ENCODE peak calls at places on chromosomes 12 and 14, in eight cellular contexts. M is A172; V is EL; X is transverse colon; C is pons; F is naive thymus-derived CD8-positive, alpha-beta T cell; R is GM13976; Z is brain microvascular endothelial cell. D is an unnamed sample.
A peak's percentile ranks its signal among the peaks of the same experiment; 100 is the strongest.

GRCh38 chr14:67411820-67412421 is at the start of gene PLEK2:
- DNase-seq in X (peak; percentile 90), M (no peak), V (peak; percentile 69), Z (no peak), R (no peak), C (no peak), F (peak; percentile 56), D (peak; percentile 33)

GRCh38 chr12:49298160-49298559 is 3.2 kb downstream of the PRPH start:
- DNase-seq in C (no peak), M (no peak), Z (no peak), R (no peak), X (peak; percentile 18), V (no peak), F (no peak), D (no peak)

GRCh38 chr14:100780246-100780645 is 45.7 kb upstream of the MEG3 start:
- DNase-seq in F (no peak), R (no peak), V (no peak), Z (no peak), X (peak; percentile 4), M (no peak), C (no peak), D (no peak)

GRCh38 chr14:92373336-92373735 is 50.4 kb downstream of the SLC24A4 start:
- DNase-seq in X (no peak), Z (no peak), C (no peak), V (peak; percentile 20), M (no peak), R (no peak), F (no peak), D (no peak)

GRCh38 chr12:41045509-41045908 is 142.6 kb upstream of the PDZRN4 start:
- DNase-seq in R (no peak), Z (no peak), X (no peak), C (no peak), M (no peak), V (no peak), F (no peak), D (no peak)

GRCh38 chr14:103716091-103716801 is 636 bp downstream of the ZFYVE21 start:
- DNase-seq in V (peak; percentile 34), X (peak; percentile 60), M (no peak), C (no peak), F (no peak), R (peak; percentile 63), Z (no peak), D (no peak)

GRCh38 chr14:90546767-90547166 is 149.9 kb downstream of the CALM1 start:
- DNase-seq in R (no peak), V (no peak), F (no peak), Z (no peak), X (no peak), M (no peak), C (no peak), D (no peak)

GRCh38 chr14:59282366-59282765 is 93.9 kb downstream of the DAAM1 start:
- DNase-seq in Z (peak; percentile 63), V (peak; percentile 75), M (no peak), C (no peak), F (no peak), X (no peak), R (no peak), D (peak; percentile 66)

GRCh38 chr12:19121449-19122018 is 8.0 kb upstream of the PLEKHA5 start:
- DNase-seq in Z (no peak), C (no peak), M (no peak), X (no peak), F (no peak), V (peak; percentile 13), R (no peak), D (no peak)

GRCh38 chr12:123654129-123654701 is 16.7 kb upstream of the TCTN2 start:
- DNase-seq in R (no peak), X (no peak), V (no peak), F (no peak), Z (no peak), C (no peak), M (no peak), D (no peak)

GRCh38 chr12:46217686-46218508 is 50.9 kb downstream of the SLC38A1 start:
- DNase-seq in V (no peak), Z (no peak), M (no peak), R (peak; percentile 24), F (peak; percentile 49), C (peak; percentile 78), X (peak; percentile 57), D (no peak)

GRCh38 chr14:63966407-63966806 is 113.6 kb downstream of the SYNE2 start:
- DNase-seq in M (no peak), C (no peak), X (no peak), Z (no peak), V (no peak), F (no peak), R (no peak), D (no peak)

GRCh38 chr12:28933864-28934527 is 215.1 kb upstream of the FAR2 start:
- DNase-seq in R (no peak), M (peak; percentile 3), Z (no peak), F (no peak), C (no peak), V (no peak), X (no peak), D (peak; percentile 11)

GRCh38 chr12:128250091-128250490 is 16.9 kb upstream of the TMEM132C start:
- DNase-seq in Z (no peak), C (no peak), V (no peak), R (no peak), X (no peak), F (no peak), M (no peak), D (no peak)

GRCh38 chr12:51827925-51828818 is 20.3 kb downstream of the FIGNL2 start:
- DNase-seq in F (no peak), M (peak; percentile 64), C (no peak), Z (no peak), V (no peak), X (peak; percentile 68), R (no peak), D (peak; percentile 64)

GRCh38 chr12:116818341-116818856 is 62.8 kb downstream of the HRK start:
- DNase-seq in V (peak; percentile 20), M (peak; percentile 13), X (peak; percentile 19), R (no peak), C (peak; percentile 15), Z (no peak), F (peak; percentile 22), D (peak; percentile 40)

GRCh38 chr14:23047042-23047634 is 5.1 kb downstream of the PSMB11 start:
- DNase-seq in X (no peak), C (no peak), F (no peak), R (no peak), V (peak; percentile 31), M (no peak), Z (no peak), D (peak; percentile 76)

GRCh38 chr14:73742520-73743238 is 28.5 kb upstream of the PNMA1 start:
- DNase-seq in F (no peak), C (no peak), R (no peak), M (no peak), X (no peak), V (no peak), Z (no peak), D (no peak)

GRCh38 chr14:85531141-85531593 is 1.2 kb downstream of the FLRT2 start:
- DNase-seq in V (peak; percentile 79), X (no peak), F (no peak), C (no peak), M (no peak), Z (peak; percentile 74), R (peak; percentile 23), D (peak; percentile 82)

GRCh38 chr12:104586325-104587048 is 129.7 kb downstream of the CHST11 start:
- DNase-seq in Z (no peak), R (no peak), M (no peak), C (no peak), V (no peak), X (no peak), F (no peak), D (no peak)

GRCh38 chr12:111812881-111813741 is 28.9 kb upstream of the MAPKAPK5 start:
- DNase-seq in C (peak; percentile 87), X (peak; percentile 80), R (peak; percentile 86), M (peak; percentile 73), V (peak; percentile 81), F (peak; percentile 60), Z (peak; percentile 66), D (peak; percentile 92)

GRCh38 chr12:3168775-3169221 is 91.6 kb downstream of the TSPAN9 start:
- DNase-seq in V (peak; percentile 97), F (no peak), M (peak; percentile 84), R (no peak), Z (peak; percentile 98), X (no peak), C (no peak), D (peak; percentile 92)

D was measured in fibroblast of pulmonary artery.